ENCODE peak calls at places on chromosomes 1 and 21, in six cellular contexts. D, I, L, F, W and J are unnamed samples. For H3K4me1, the result is how much of the 10 kb centered on the place peaks cover.

GRCh38 chr1:225415967-225416745 is 11.7 kb downstream of the LBR start:
- DNase-seq in D (no peak), W (no peak), L (no peak), I (no peak), F (no peak), J (no peak)

GRCh38 chr1:66550243-66550642 is 16.3 kb downstream of the SGIP1 start:
- DNase-seq in D (no peak), F (no peak), I (no peak), W (no peak), L (no peak), J (no peak)

GRCh38 chr1:147719029-147719703 is 41.2 kb downstream of the GJA5 start:
- DNase-seq in F (no peak), L (no peak), W (no peak), I (no peak), D (no peak), J (no peak)

GRCh38 chr21:34351786-34352241 is 12.0 kb upstream of the KCNE2 start:
- DNase-seq in F (peak), I (peak), W (peak), D (peak), L (peak), J (peak)

GRCh38 chr21:15695241-15695640 is 34.5 kb upstream of the USP25 start:
- DNase-seq in I (no peak), F (peak), W (no peak), L (no peak), D (no peak), J (no peak)

GRCh38 chr1:208170252-208170651 is 73.9 kb downstream of the PLXNA2 start:
- DNase-seq in F (no peak), L (no peak), I (no peak), W (no peak), D (no peak), J (peak)

GRCh38 chr21:45108808-45109800 is 34.7 kb downstream of the ADARB1 start:
- DNase-seq in D (no peak), L (no peak), I (no peak), W (no peak), F (no peak), J (no peak)

GRCh38 chr1:178941261-178941689 is 70.4 kb upstream of the ANGPTL1 start:
- DNase-seq in D (no peak), L (no peak), F (no peak), I (no peak), W (no peak), J (no peak)

GRCh38 chr1:101308935-101309333 is 72.1 kb downstream of the S1PR1 start:
- DNase-seq in F (no peak), L (no peak), D (no peak), I (no peak), W (no peak), J (no peak)

GRCh38 chr21:41761211-41762181 is 5.4 kb downstream of the RIPK4 start:
- DNase-seq in D (peak), F (peak), I (no peak), W (no peak), L (no peak), J (peak)

GRCh38 chr1:233627376-233627775 is 13.5 kb downstream of the KCNK1 start:
- DNase-seq in F (no peak), D (no peak), L (no peak), W (no peak), I (no peak), J (no peak)

GRCh38 chr21:25039461-25040380 is 567.6 kb downstream of the MRPL39 start:
- DNase-seq in L (peak), I (no peak), D (no peak), F (no peak), W (no peak), J (no peak)

GRCh38 chr1:162942903-162943567 is 82.1 kb upstream of the CCDC190 start:
- DNase-seq in W (no peak), I (no peak), F (peak), D (no peak), L (peak), J (no peak)

GRCh38 chr1:24575905-24576587 is 20.2 kb downstream of the NCMAP start:
- DNase-seq in F (no peak), L (no peak), D (no peak), I (no peak), W (no peak), J (peak)

GRCh38 chr1:67792756-67793475 is 40.4 kb downstream of the GNG12 start:
- DNase-seq in D (no peak), I (no peak), L (no peak), W (no peak), F (peak), J (no peak)
- H3K4me1 ChIP-seq in D (under half), I (under half), L (under half), W (under half), F (half or more), J (under half)

DNA sequence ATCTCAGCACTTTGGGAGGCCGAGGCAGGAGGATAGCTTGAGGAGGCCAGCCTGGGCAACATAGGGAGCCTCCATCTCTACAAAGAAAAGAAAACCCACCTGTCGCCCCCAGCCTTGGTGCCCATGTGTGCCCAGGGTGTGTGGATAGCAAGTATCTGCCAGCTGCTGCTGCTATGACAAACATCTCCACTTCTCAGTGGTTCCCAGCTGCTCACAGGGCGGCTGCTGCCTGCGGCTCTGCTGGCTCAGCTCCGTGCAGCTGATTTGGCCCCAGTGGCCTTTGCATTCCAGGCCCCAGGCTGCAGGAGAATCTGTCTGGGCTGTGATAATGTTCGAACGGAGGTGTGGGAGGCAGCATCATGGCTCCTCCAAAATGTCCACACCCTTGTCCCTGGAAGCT is 10.6 kb upstream of the TTC34 start:
- DNase-seq in L (no peak), F (no peak), I (no peak), D (no peak), W (no peak), J (no peak)
- H3K4me1 ChIP-seq in L (under half), F (under half), I (under half), D (under half), W (under half), J (under half)

GRCh38 chr21:39007985-39008384 is 175.3 kb downstream of the PSMG1 start:
- DNase-seq in L (no peak), W (no peak), D (no peak), F (no peak), I (no peak), J (no peak)
- H3K4me1 ChIP-seq in L (under half), W (under half), D (under half), F (under half), I (under half), J (under half)

GRCh38 chr1:154500533-154500932 is 1.5 kb upstream of the TDRD10 start:
- DNase-seq in D (no peak), I (no peak), W (no peak), L (no peak), F (no peak), J (no peak)
- H3K4me1 ChIP-seq in D (under half), I (under half), W (under half), L (under half), F (under half), J (under half)

GRCh38 chr1:115186871-115187270 is 97.6 kb upstream of the TSPAN2 start:
- DNase-seq in F (no peak), D (no peak), I (no peak), W (no peak), L (no peak), J (no peak)
- H3K4me1 ChIP-seq in F (half or more), D (under half), I (under half), W (under half), L (under half), J (under half)